ENCODE peak calls at places on chromosomes 4 and X, in six cellular contexts. D is NCI-H774; I is substantia nigra; O is GM19239; Q is stimulated activated CD4-positive, alpha-beta T cell treated with anti-CD3 and anti-CD28 coated beads, Interleukin-15, amount 100 ng/mL, for 1 hour; S is Caki2. M is an unnamed sample.

GRCh38 chr4:9765091-9765490 is 16.3 kb upstream of the DRD5 start:
- DNase-seq in I (no peak), O (peak), Q (no peak), S (no peak), D (no peak), M (peak)

GRCh38 chr4:67885727-67886126 is 1.9 kb upstream of the TMPRSS11D start:
- DNase-seq in I (no peak), D (no peak), Q (no peak), O (no peak), S (peak), M (no peak)

GRCh38 chrX:120575379-120576114 is 14.8 kb upstream of the CUL4B start:
- DNase-seq in D (no peak), I (no peak), Q (no peak), O (no peak), S (no peak), M (no peak)

GRCh38 chr4:172785623-172786022 is 383.0 kb upstream of the GALNT7 start:
- DNase-seq in O (no peak), D (no peak), Q (no peak), S (no peak), I (no peak), M (no peak)

GRCh38 chr4:169774466-169775445 is 17.0 kb upstream of the HPF1 start:
- DNase-seq in I (no peak), S (no peak), D (no peak), Q (no peak), O (no peak), M (peak)

GRCh38 chrX:40471965-40472648 is 108.7 kb upstream of the ATP6AP2 start:
- DNase-seq in Q (no peak), O (no peak), D (peak), I (no peak), S (peak), M (peak)

GRCh38 chrX:53074987-53075386 is 7.2 kb upstream of the TSPYL2 start:
- DNase-seq in I (no peak), Q (no peak), S (no peak), D (no peak), O (no peak), M (no peak)

GRCh38 chr4:19380600-19380999 is 871.1 kb upstream of the SLIT2 start:
- DNase-seq in Q (no peak), O (no peak), I (no peak), S (no peak), D (no peak), M (no peak)

GRCh38 chr4:2817701-2818350 is 24.9 kb downstream of the SH3BP2 start:
- DNase-seq in D (no peak), O (peak), Q (no peak), I (no peak), S (no peak), M (peak)

GRCh38 chr4:26331380-26331945 is 10.6 kb downstream of the RBPJ start:
- DNase-seq in O (no peak), S (no peak), I (no peak), D (no peak), Q (no peak), M (no peak)

GRCh38 chrX:19846995-19847790 is 40.2 kb downstream of the SH3KBP1 start:
- DNase-seq in I (no peak), D (no peak), Q (no peak), O (no peak), S (peak), M (no peak)

M was measured in GM10248.